ENCODE peak calls at places on chromosomes 11 and 22, in ten cellular contexts. P is prostate gland, U is astrocyte, J is heart right ventricle, N is HepG2, L is lower lobe of right lung, R is H1, A is PC-9, D is psoas muscle, C is thoracic aorta. W is an unnamed sample.

GRCh38 chr11:12269104-12269441 is 108.3 kb upstream of the PARVA start:
- DNase-seq in P (peak; percentile 71), U (no peak), J (no peak), N (no peak), L (no peak), R (no peak), A (no peak), D (no peak), C (no peak), W (no peak)

GRCh38 chr11:125429174-125429707 is 66.8 kb downstream of the FEZ1 start:
- DNase-seq in P (peak; percentile 22), U (peak; percentile 35), J (peak; percentile 53), N (peak; percentile 35), L (peak; percentile 59), R (peak; percentile 90), A (peak; percentile 50), D (peak; percentile 78), C (no peak), W (peak; percentile 58)

GRCh38 chr22:29625090-29625825 is 21.8 kb downstream of the NF2 start:
- DNase-seq in P (peak; percentile 59), U (peak; percentile 69), J (no peak), N (peak; percentile 62), L (peak; percentile 62), R (no peak), A (peak; percentile 75), D (peak; percentile 65), C (no peak), W (no peak)

GRCh38 chr22:45938913-45939312 is 38.0 kb downstream of the WNT7B start:
- DNase-seq in P (no peak), U (no peak), J (no peak), N (no peak), L (no peak), R (no peak), A (no peak), D (no peak), C (no peak), W (no peak)

GRCh38 chr11:96314326-96315050 is 28.5 kb downstream of the MAML2 start:
- DNase-seq in P (no peak), U (peak; percentile 87), J (peak; percentile 23), N (no peak), L (peak; percentile 57), R (no peak), A (peak; percentile 100), D (no peak), C (no peak), W (peak; percentile 25)

GRCh38 chr11:75576445-75577049 is 14.5 kb downstream of the SERPINH1 start:
- DNase-seq in P (no peak), U (peak; percentile 68), J (no peak), N (no peak), L (peak; percentile 88), R (no peak), A (peak; percentile 48), D (peak; percentile 72), C (no peak), W (no peak)

GRCh38 chr22:25130462-25130861 is 69.2 kb upstream of the CRYBB3 start:
- DNase-seq in P (no peak), U (no peak), J (no peak), N (no peak), L (no peak), R (no peak), A (no peak), D (no peak), C (no peak), W (no peak)

GRCh38 chr11:65452806-65453490 is 30.4 kb downstream of the NEAT1 start:
- DNase-seq in P (no peak), U (peak; percentile 72), J (no peak), N (no peak), L (no peak), R (no peak), A (peak; percentile 86), D (peak; percentile 66), C (no peak), W (no peak)

GRCh38 chr22:31749636-31750364 is at the start of gene PRR14L:
- DNase-seq in P (peak; percentile 98), U (peak; percentile 81), J (peak; percentile 99), N (peak; percentile 91), L (peak; percentile 100), R (peak; percentile 100), A (peak; percentile 87), D (peak; percentile 98), C (peak; percentile 93), W (peak; percentile 99)

GRCh38 chr11:792535-792821 is 2.6 kb upstream of the CEND1 start:
- DNase-seq in P (no peak), U (no peak), J (no peak), N (no peak), L (no peak), R (no peak), A (no peak), D (no peak), C (no peak), W (no peak)

GRCh38 chr11:18853086-18853720 is 61.6 kb upstream of the PTPN5 start:
- DNase-seq in P (peak; percentile 22), U (peak; percentile 10), J (no peak), N (peak; percentile 36), L (no peak), R (peak; percentile 56), A (peak; percentile 62), D (no peak), C (no peak), W (no peak)

GRCh38 chr22:50015451-50016307 is 3.1 kb upstream of the IL17REL start:
- DNase-seq in P (no peak), U (no peak), J (no peak), N (no peak), L (peak; percentile 43), R (peak; percentile 52), A (no peak), D (no peak), C (no peak), W (no peak)

GRCh38 chr11:108398439-108398838 is 68.9 kb downstream of the C11orf65 start:
- DNase-seq in P (no peak), U (no peak), J (no peak), N (no peak), L (no peak), R (no peak), A (no peak), D (no peak), C (no peak), W (no peak)

GRCh38 chr11:43818220-43818619 is 62.4 kb upstream of the ALKBH3 start:
- DNase-seq in P (no peak), U (no peak), J (no peak), N (no peak), L (no peak), R (no peak), A (peak; percentile 75), D (no peak), C (no peak), W (no peak)

DNA sequence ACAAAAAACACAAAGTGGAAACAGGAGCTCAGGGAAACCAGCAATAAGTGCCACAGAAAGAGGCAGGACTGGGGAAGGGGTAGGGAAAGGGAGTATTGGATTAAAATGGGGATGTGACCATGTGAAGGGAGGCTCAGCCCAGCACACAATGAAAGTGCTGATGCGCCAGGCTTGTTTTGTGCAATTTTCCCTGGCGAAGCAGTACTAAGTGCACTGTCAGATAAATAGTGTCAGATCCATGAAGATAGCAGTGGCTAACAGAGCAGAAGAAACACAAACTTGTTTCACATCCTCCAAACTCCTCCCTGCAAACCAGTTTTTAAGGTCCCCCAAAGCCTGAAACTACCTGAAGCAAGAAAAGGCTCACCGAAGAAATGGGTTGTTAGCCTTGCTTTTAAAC is 50.7 kb upstream of the RAPSN start:
- DNase-seq in P (no peak), U (no peak), J (no peak), N (no peak), L (no peak), R (no peak), A (no peak), D (no peak), C (no peak), W (no peak)
- H3K4me3 ChIP-seq in P (no peak overlapping the region), U (no peak overlapping the region), J (no peak overlapping the region), N (no peak overlapping the region), L (no peak overlapping the region), R (no peak overlapping the region), A (no peak overlapping the region), D (no peak overlapping the region), C (peak overlapping the region; percentile 26), W (no peak overlapping the region)

GRCh38 chr22:27676545-27677188 is 124.9 kb downstream of the MN1 start:
- DNase-seq in P (no peak), U (no peak), J (no peak), N (no peak), L (no peak), R (no peak), A (no peak), D (no peak), C (no peak), W (no peak)

GRCh38 chr22:27680636-27681035 is 120.9 kb downstream of the MN1 start:
- DNase-seq in P (no peak), U (no peak), J (no peak), N (no peak), L (no peak), R (no peak), A (no peak), D (no peak), C (no peak), W (no peak)

GRCh38 chr22:27679722-27680488 is 121.7 kb downstream of the MN1 start:
- DNase-seq in P (no peak), U (no peak), J (no peak), N (no peak), L (no peak), R (no peak), A (no peak), D (no peak), C (no peak), W (no peak)

GRCh38 chr22:27681037-27681436 is 120.5 kb downstream of the MN1 start:
- DNase-seq in P (no peak), U (no peak), J (no peak), N (no peak), L (no peak), R (no peak), A (no peak), D (no peak), C (no peak), W (no peak)

GRCh38 chr22:27677895-27678458 is 123.6 kb downstream of the MN1 start:
- DNase-seq in P (no peak), U (no peak), J (no peak), N (no peak), L (no peak), R (no peak), A (no peak), D (no peak), C (no peak), W (no peak)
- TF ChIP-seq CTCF in P (no peak), U (no peak), J (no peak), N (no peak), L (no peak), R (no peak), A (no peak), D (no peak), C (no peak), W (no peak)

GRCh38 chr22:20550057-20550817 is 42.8 kb downstream of the MED15 start:
- DNase-seq in P (no peak), U (no peak), J (no peak), N (no peak), L (no peak), R (no peak), A (no peak), D (peak; percentile 41), C (no peak), W (no peak)
- H3K4me1 ChIP-seq in P (peaks cover 6% of the 10 kb centered on the region), U (peaks cover 53% of the 10 kb centered on the region), J (peaks cover 84% of the 10 kb centered on the region), N (peaks cover 43% of the 10 kb centered on the region), L (peaks cover 76% of the 10 kb centered on the region), R (peaks cover 2% of the 10 kb centered on the region), A (no peaks in the 10 kb centered on the region), D (peaks cover 93% of the 10 kb centered on the region), C (peaks cover 81% of the 10 kb centered on the region), W (peaks cover 87% of the 10 kb centered on the region)

DNA sequence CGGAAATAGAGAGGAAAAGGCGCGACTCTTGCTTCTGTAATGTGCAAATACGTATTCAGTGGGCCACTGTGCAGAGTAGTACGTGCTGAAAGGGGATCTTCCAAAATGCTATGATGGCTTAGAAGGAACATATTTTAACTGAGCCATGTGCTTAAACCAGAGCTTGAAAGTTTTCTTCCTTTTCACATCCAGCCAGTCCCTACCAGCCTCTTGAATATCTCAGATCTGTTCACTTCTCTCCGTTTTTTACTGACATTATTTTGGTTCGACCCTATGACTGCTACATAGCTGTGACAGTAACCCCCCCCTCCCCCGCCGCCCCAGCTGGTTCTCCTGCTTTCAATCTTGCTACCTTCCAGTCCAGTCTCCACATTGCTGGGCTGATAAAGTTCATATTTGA is 550 bp downstream of the DDIAS start:
- DNase-seq in P (no peak), U (no peak), J (no peak), N (no peak), L (no peak), R (no peak), A (peak; percentile 33), D (no peak), C (no peak), W (no peak)
- H3K4me3 ChIP-seq in P (no peak overlapping the region), U (peak overlapping the region; percentile 82), J (peak overlapping the region; percentile 57), N (peak overlapping the region; percentile 96), L (no peak overlapping the region), R (peak overlapping the region; percentile 84), A (peak overlapping the region; percentile 88), D (peak overlapping the region; percentile 84), C (peak overlapping the region; percentile 92), W (peak overlapping the region; percentile 82)